ENCODE peak calls at places on chromosomes 4 and X, in five cellular contexts. N, S, I, W and G are unnamed samples.

GRCh38 chr4:37434469-37434868 is 189.9 kb downstream of the NWD2 start:
- DNase-seq in N (no peak), S (no peak), I (peak), W (no peak), G (no peak)

GRCh38 chr4:121192500-121192899 is 28.4 kb upstream of the TNIP3 start:
- DNase-seq in N (no peak), S (peak), I (peak), W (no peak), G (peak)

GRCh38 chr4:4776934-4777333 is 82.5 kb upstream of the MSX1 start:
- DNase-seq in N (no peak), S (no peak), I (no peak), W (no peak), G (no peak)

GRCh38 chrX:20974326-20974725 is 399.9 kb upstream of the CNKSR2 start:
- DNase-seq in N (no peak), S (no peak), I (peak), W (no peak), G (no peak)

GRCh38 chrX:153494541-153495361 is at the start of gene BGN:
- DNase-seq in N (no peak), S (no peak), I (peak), W (peak), G (no peak)

GRCh38 chr4:189136462-189136861 is 804.2 kb upstream of the FRG1 start:
- DNase-seq in N (no peak), S (no peak), I (no peak), W (no peak), G (no peak)

GRCh38 chr4:176498857-176499256 is 179.1 kb downstream of the SPCS3 start:
- DNase-seq in N (no peak), S (no peak), I (peak), W (no peak), G (no peak)

GRCh38 chr4:146336413-146336807 is 122.1 kb downstream of the REELD1 start:
- DNase-seq in N (no peak), S (no peak), I (no peak), W (no peak), G (no peak)